ENCODE peak calls at places on chromosome 21, in four cellular contexts. C, L, B and J are unnamed samples.

GRCh38 chr21:37153935-37154350 is 80.9 kb downstream of the TTC3 start:
- DNase-seq in C (no peak), L (no peak), B (peak), J (no peak)

GRCh38 chr21:17782051-17782450 is 37.1 kb downstream of the C21orf91 start:
- DNase-seq in C (no peak), L (no peak), B (no peak), J (no peak)

GRCh38 chr21:20661745-20662470 is 336.3 kb upstream of the NCAM2 start:
- DNase-seq in C (no peak), L (no peak), B (no peak), J (no peak)

GRCh38 chr21:45607021-45607921 is 36.3 kb upstream of the PCBP3 start:
- DNase-seq in C (peak), L (peak), B (no peak), J (no peak)

GRCh38 chr21:43333301-43334062 is 93.4 kb downstream of the SIK1 start:
- DNase-seq in C (no peak), L (peak), B (peak), J (peak)

GRCh38 chr21:32096411-32096810 is 182.4 kb downstream of the MIS18A start:
- DNase-seq in C (no peak), L (peak), B (no peak), J (no peak)

GRCh38 chr21:45983981-45984551 is 2.5 kb downstream of the COL6A1 start:
- DNase-seq in C (no peak), L (no peak), B (no peak), J (peak)

GRCh38 chr21:17786219-17787181 is 32.7 kb downstream of the C21orf91 start:
- DNase-seq in C (no peak), L (no peak), B (no peak), J (peak)

GRCh38 chr21:45504516-45505415 is 37.5 kb downstream of the SLC19A1 start:
- DNase-seq in C (no peak), L (no peak), B (no peak), J (peak)